ENCODE peak calls at places on chromosomes 5 and 9, in eight cellular contexts. One of them, this sample, is unnamed.

GRCh38 chr5:150213530-150213929 is 23.7 kb downstream of the SLC6A7 start:
- DNase-seq in NCI-H1092 treated with DMSO at 0.1 percent for 48 hours: no peak
- DNase-seq in neuronal stem cell: no peak
- DNase-seq in AG09319: no peak
- DNase-seq in HEK293T: no peak
- DNase-seq in lower lobe of right lung: no peak
- DNase-seq in endodermal cell: no peak
- DNase-seq in aorta: no peak
- DNase-seq in this sample: no peak

GRCh38 chr9:109478204-109478563 is 19.9 kb downstream of the PTPN3 start:
- DNase-seq in NCI-H1092 treated with DMSO at 0.1 percent for 48 hours: no peak
- DNase-seq in neuronal stem cell: no peak
- DNase-seq in AG09319: no peak
- DNase-seq in HEK293T: no peak
- DNase-seq in lower lobe of right lung: no peak
- DNase-seq in endodermal cell: no peak
- DNase-seq in aorta: no peak
- DNase-seq in this sample: no peak

GRCh38 chr5:28779161-28779754 is 1740.9 kb upstream of the CDH9 start:
- DNase-seq in NCI-H1092 treated with DMSO at 0.1 percent for 48 hours: peak; percentile 68
- DNase-seq in neuronal stem cell: no peak
- DNase-seq in AG09319: no peak
- DNase-seq in HEK293T: no peak
- DNase-seq in lower lobe of right lung: no peak
- DNase-seq in endodermal cell: no peak
- DNase-seq in aorta: no peak
- DNase-seq in this sample: no peak

GRCh38 chr9:13432914-13433313 is 153.4 kb upstream of the MPDZ start:
- DNase-seq in NCI-H1092 treated with DMSO at 0.1 percent for 48 hours: no peak
- DNase-seq in neuronal stem cell: no peak
- DNase-seq in AG09319: no peak
- DNase-seq in HEK293T: no peak
- DNase-seq in lower lobe of right lung: no peak
- DNase-seq in endodermal cell: no peak
- DNase-seq in aorta: no peak
- DNase-seq in this sample: no peak

GRCh38 chr9:92971776-92972175 is 24.5 kb downstream of the FGD3 start:
- DNase-seq in NCI-H1092 treated with DMSO at 0.1 percent for 48 hours: no peak
- DNase-seq in neuronal stem cell: no peak
- DNase-seq in AG09319: no peak
- DNase-seq in HEK293T: no peak
- DNase-seq in lower lobe of right lung: no peak
- DNase-seq in endodermal cell: no peak
- DNase-seq in aorta: no peak
- DNase-seq in this sample: no peak

GRCh38 chr9:97531750-97532383 is 30.4 kb downstream of the TMOD1 start:
- DNase-seq in NCI-H1092 treated with DMSO at 0.1 percent for 48 hours: no peak
- DNase-seq in neuronal stem cell: no peak
- DNase-seq in AG09319: no peak
- DNase-seq in HEK293T: no peak
- DNase-seq in lower lobe of right lung: no peak
- DNase-seq in endodermal cell: no peak
- DNase-seq in aorta: no peak
- DNase-seq in this sample: no peak

GRCh38 chr9:89410709-89411111 is 87.2 kb downstream of the SEMA4D start:
- DNase-seq in NCI-H1092 treated with DMSO at 0.1 percent for 48 hours: no peak
- DNase-seq in neuronal stem cell: no peak
- DNase-seq in AG09319: no peak
- DNase-seq in HEK293T: no peak
- DNase-seq in lower lobe of right lung: no peak
- DNase-seq in endodermal cell: no peak
- DNase-seq in aorta: no peak
- DNase-seq in this sample: no peak

GRCh38 chr9:122218885-122219855 is 9.6 kb downstream of the LHX6 start:
- DNase-seq in NCI-H1092 treated with DMSO at 0.1 percent for 48 hours: no peak
- DNase-seq in neuronal stem cell: no peak
- DNase-seq in AG09319: no peak
- DNase-seq in HEK293T: no peak
- DNase-seq in lower lobe of right lung: no peak
- DNase-seq in endodermal cell: peak; percentile 81
- DNase-seq in aorta: no peak
- DNase-seq in this sample: no peak

GRCh38 chr9:127899200-127899943 is at the start of gene ST6GALNAC6:
- DNase-seq in NCI-H1092 treated with DMSO at 0.1 percent for 48 hours: peak; percentile 34
- DNase-seq in neuronal stem cell: peak; percentile 59
- DNase-seq in AG09319: no peak
- DNase-seq in HEK293T: peak; percentile 94
- DNase-seq in lower lobe of right lung: peak; percentile 83
- DNase-seq in endodermal cell: peak; percentile 84
- DNase-seq in aorta: peak; percentile 82
- DNase-seq in this sample: no peak

GRCh38 chr9:137534256-137535119 is 15.7 kb downstream of the PNPLA7 start:
- DNase-seq in NCI-H1092 treated with DMSO at 0.1 percent for 48 hours: peak; percentile 88
- DNase-seq in neuronal stem cell: no peak
- DNase-seq in AG09319: peak; percentile 12
- DNase-seq in HEK293T: peak; percentile 69
- DNase-seq in lower lobe of right lung: peak; percentile 62
- DNase-seq in endodermal cell: peak; percentile 72
- DNase-seq in aorta: no peak
- DNase-seq in this sample: no peak

GRCh38 chr5:123814796-123815479 is 303.0 kb downstream of the CSNK1G3 start:
- DNase-seq in NCI-H1092 treated with DMSO at 0.1 percent for 48 hours: no peak
- DNase-seq in neuronal stem cell: no peak
- DNase-seq in AG09319: no peak
- DNase-seq in HEK293T: no peak
- DNase-seq in lower lobe of right lung: no peak
- DNase-seq in endodermal cell: no peak
- DNase-seq in aorta: no peak
- DNase-seq in this sample: no peak

GRCh38 chr5:113215401-113216060 is 219.3 kb downstream of the TSSK1B start:
- DNase-seq in NCI-H1092 treated with DMSO at 0.1 percent for 48 hours: no peak
- DNase-seq in neuronal stem cell: no peak
- DNase-seq in AG09319: no peak
- DNase-seq in HEK293T: no peak
- DNase-seq in lower lobe of right lung: no peak
- DNase-seq in endodermal cell: peak; percentile 46
- DNase-seq in aorta: no peak
- DNase-seq in this sample: no peak

GRCh38 chr5:56620903-56621680 is 194.3 kb upstream of the MAP3K1 start:
- DNase-seq in NCI-H1092 treated with DMSO at 0.1 percent for 48 hours: no peak
- DNase-seq in neuronal stem cell: no peak
- DNase-seq in AG09319: no peak
- DNase-seq in HEK293T: no peak
- DNase-seq in lower lobe of right lung: no peak
- DNase-seq in endodermal cell: no peak
- DNase-seq in aorta: no peak
- DNase-seq in this sample: no peak

GRCh38 chr5:93794954-93795353 is 53.6 kb upstream of the POU5F2 start:
- DNase-seq in NCI-H1092 treated with DMSO at 0.1 percent for 48 hours: no peak
- DNase-seq in neuronal stem cell: no peak
- DNase-seq in AG09319: no peak
- DNase-seq in HEK293T: no peak
- DNase-seq in lower lobe of right lung: no peak
- DNase-seq in endodermal cell: peak; percentile 56
- DNase-seq in aorta: no peak
- DNase-seq in this sample: no peak

GRCh38 chr5:62466228-62466627 is 53.7 kb downstream of the IPO11 start:
- DNase-seq in NCI-H1092 treated with DMSO at 0.1 percent for 48 hours: no peak
- DNase-seq in neuronal stem cell: no peak
- DNase-seq in AG09319: no peak
- DNase-seq in HEK293T: no peak
- DNase-seq in lower lobe of right lung: no peak
- DNase-seq in endodermal cell: no peak
- DNase-seq in aorta: no peak
- DNase-seq in this sample: no peak

GRCh38 chr9:114029311-114030170 is 48.6 kb downstream of the AMBP start:
- DNase-seq in NCI-H1092 treated with DMSO at 0.1 percent for 48 hours: no peak
- DNase-seq in neuronal stem cell: no peak
- DNase-seq in AG09319: no peak
- DNase-seq in HEK293T: no peak
- DNase-seq in lower lobe of right lung: no peak
- DNase-seq in endodermal cell: peak; percentile 17
- DNase-seq in aorta: no peak
- DNase-seq in this sample: no peak

GRCh38 chr9:135662758-135663450 is at the start of gene LCN9:
- DNase-seq in NCI-H1092 treated with DMSO at 0.1 percent for 48 hours: no peak
- DNase-seq in neuronal stem cell: peak; percentile 18
- DNase-seq in AG09319: no peak
- DNase-seq in HEK293T: no peak
- DNase-seq in lower lobe of right lung: no peak
- DNase-seq in endodermal cell: no peak
- DNase-seq in aorta: no peak
- DNase-seq in this sample: no peak

GRCh38 chr9:14170973-14171596 is 142.9 kb downstream of the NFIB start:
- DNase-seq in NCI-H1092 treated with DMSO at 0.1 percent for 48 hours: no peak
- DNase-seq in neuronal stem cell: no peak
- DNase-seq in AG09319: no peak
- DNase-seq in HEK293T: no peak
- DNase-seq in lower lobe of right lung: no peak
- DNase-seq in endodermal cell: no peak
- DNase-seq in aorta: no peak
- DNase-seq in this sample: peak; percentile 23

GRCh38 chr9:18502546-18502945 is 28.6 kb downstream of the ADAMTSL1 start:
- DNase-seq in NCI-H1092 treated with DMSO at 0.1 percent for 48 hours: peak; percentile 58
- DNase-seq in neuronal stem cell: no peak
- DNase-seq in AG09319: no peak
- DNase-seq in HEK293T: no peak
- DNase-seq in lower lobe of right lung: no peak
- DNase-seq in endodermal cell: no peak
- DNase-seq in aorta: no peak
- DNase-seq in this sample: no peak

GRCh38 chr9:131618071-131618479 is 72.8 kb downstream of the PRRT1B start:
- DNase-seq in NCI-H1092 treated with DMSO at 0.1 percent for 48 hours: no peak
- DNase-seq in neuronal stem cell: no peak
- DNase-seq in AG09319: no peak
- DNase-seq in HEK293T: peak; percentile 55
- DNase-seq in lower lobe of right lung: no peak
- DNase-seq in endodermal cell: no peak
- DNase-seq in aorta: peak; percentile 59
- DNase-seq in this sample: no peak

GRCh38 chr9:125410522-125410894 is 148.9 kb downstream of the GAPVD1 start:
- DNase-seq in NCI-H1092 treated with DMSO at 0.1 percent for 48 hours: no peak
- DNase-seq in neuronal stem cell: no peak
- DNase-seq in AG09319: no peak
- DNase-seq in HEK293T: no peak
- DNase-seq in lower lobe of right lung: no peak
- DNase-seq in endodermal cell: no peak
- DNase-seq in aorta: no peak
- DNase-seq in this sample: no peak

GRCh38 chr9:133930046-133931015 is 61.8 kb downstream of the VAV2 start:
- DNase-seq in NCI-H1092 treated with DMSO at 0.1 percent for 48 hours: peak; percentile 71
- DNase-seq in neuronal stem cell: no peak
- DNase-seq in AG09319: no peak
- DNase-seq in HEK293T: no peak
- DNase-seq in lower lobe of right lung: no peak
- DNase-seq in endodermal cell: no peak
- DNase-seq in aorta: no peak
- DNase-seq in this sample: no peak

GRCh38 chr9:131618785-131619184 is 73.5 kb downstream of the PRRT1B start:
- DNase-seq in NCI-H1092 treated with DMSO at 0.1 percent for 48 hours: no peak
- DNase-seq in neuronal stem cell: no peak
- DNase-seq in AG09319: no peak
- DNase-seq in HEK293T: no peak
- DNase-seq in lower lobe of right lung: no peak
- DNase-seq in endodermal cell: no peak
- DNase-seq in aorta: no peak
- DNase-seq in this sample: no peak

GRCh38 chr9:88942411-88942810 is 48.9 kb upstream of the S1PR3 start:
- DNase-seq in NCI-H1092 treated with DMSO at 0.1 percent for 48 hours: no peak
- DNase-seq in neuronal stem cell: no peak
- DNase-seq in AG09319: no peak
- DNase-seq in HEK293T: no peak
- DNase-seq in lower lobe of right lung: no peak
- DNase-seq in endodermal cell: no peak
- DNase-seq in aorta: no peak
- DNase-seq in this sample: no peak

GRCh38 chr9:75990905-75991304 is 100.4 kb downstream of the PCSK5 start:
- DNase-seq in NCI-H1092 treated with DMSO at 0.1 percent for 48 hours: no peak
- DNase-seq in neuronal stem cell: no peak
- DNase-seq in AG09319: no peak
- DNase-seq in HEK293T: no peak
- DNase-seq in lower lobe of right lung: no peak
- DNase-seq in endodermal cell: no peak
- DNase-seq in aorta: no peak
- DNase-seq in this sample: no peak

GRCh38 chr9:69857131-69857530 is 36.5 kb downstream of the CFAP95 start:
- DNase-seq in NCI-H1092 treated with DMSO at 0.1 percent for 48 hours: no peak
- DNase-seq in neuronal stem cell: no peak
- DNase-seq in AG09319: no peak
- DNase-seq in HEK293T: no peak
- DNase-seq in lower lobe of right lung: no peak
- DNase-seq in endodermal cell: no peak
- DNase-seq in aorta: no peak
- DNase-seq in this sample: no peak

GRCh38 chr5:179214678-179215077 is 130.6 kb downstream of the ADAMTS2 start:
- DNase-seq in NCI-H1092 treated with DMSO at 0.1 percent for 48 hours: no peak
- DNase-seq in neuronal stem cell: no peak
- DNase-seq in AG09319: no peak
- DNase-seq in HEK293T: no peak
- DNase-seq in lower lobe of right lung: no peak
- DNase-seq in endodermal cell: no peak
- DNase-seq in aorta: no peak
- DNase-seq in this sample: no peak

GRCh38 chr5:21711854-21712752 is 1141.0 kb downstream of the CDH12 start:
- DNase-seq in NCI-H1092 treated with DMSO at 0.1 percent for 48 hours: no peak
- DNase-seq in neuronal stem cell: no peak
- DNase-seq in AG09319: no peak
- DNase-seq in HEK293T: no peak
- DNase-seq in lower lobe of right lung: no peak
- DNase-seq in endodermal cell: no peak
- DNase-seq in aorta: no peak
- DNase-seq in this sample: no peak

GRCh38 chr5:9716838-9717281 is 86.7 kb upstream of the TAS2R1 start:
- DNase-seq in NCI-H1092 treated with DMSO at 0.1 percent for 48 hours: no peak
- DNase-seq in neuronal stem cell: no peak
- DNase-seq in AG09319: no peak
- DNase-seq in HEK293T: no peak
- DNase-seq in lower lobe of right lung: no peak
- DNase-seq in endodermal cell: no peak
- DNase-seq in aorta: no peak
- DNase-seq in this sample: peak; percentile 77